ENCODE peak calls at places on chromosome 11, in six cellular contexts. One of them, this sample, is unnamed.

GRCh38 chr11:28346209-28346608 is 238.0 kb downstream of the METTL15 start:
- DNase-seq in GM23338: no peak
- DNase-seq in HCT116: no peak
- DNase-seq in hepatocyte: no peak
- DNase-seq in PC-3: peak
- DNase-seq in neural progenitor cell: no peak
- DNase-seq in this sample: no peak

GRCh38 chr11:73237471-73238290 is 19.6 kb downstream of the P2RY2 start:
- DNase-seq in PC-3: no peak
- DNase-seq in HCT116: no peak
- DNase-seq in GM23338: no peak
- DNase-seq in neural progenitor cell: no peak
- DNase-seq in hepatocyte: no peak
- DNase-seq in this sample: no peak

GRCh38 chr11:69887330-69887729 is 68.1 kb upstream of the FGF3 start:
- DNase-seq in GM23338: no peak
- DNase-seq in HCT116: no peak
- DNase-seq in neural progenitor cell: no peak
- DNase-seq in PC-3: no peak
- DNase-seq in hepatocyte: no peak
- DNase-seq in this sample: no peak

GRCh38 chr11:32326522-32326921 is 108.8 kb downstream of the WT1 start:
- DNase-seq in hepatocyte: no peak
- DNase-seq in GM23338: no peak
- DNase-seq in PC-3: no peak
- DNase-seq in neural progenitor cell: no peak
- DNase-seq in HCT116: no peak
- DNase-seq in this sample: no peak

GRCh38 chr11:1112351-1113191 is 37.9 kb downstream of the MUC2 start:
- DNase-seq in GM23338: no peak
- DNase-seq in neural progenitor cell: no peak
- DNase-seq in PC-3: no peak
- DNase-seq in hepatocyte: no peak
- DNase-seq in HCT116: no peak
- DNase-seq in this sample: peak

GRCh38 chr11:67352546-67353316 is 615 bp downstream of the POLD4 start:
- DNase-seq in GM23338: peak
- DNase-seq in neural progenitor cell: no peak
- DNase-seq in PC-3: peak
- DNase-seq in HCT116: no peak
- DNase-seq in hepatocyte: peak
- DNase-seq in this sample: peak

GRCh38 chr11:31173926-31174680 is 195.4 kb downstream of the DCDC1 start:
- DNase-seq in HCT116: no peak
- DNase-seq in hepatocyte: no peak
- DNase-seq in neural progenitor cell: no peak
- DNase-seq in GM23338: no peak
- DNase-seq in PC-3: no peak
- DNase-seq in this sample: no peak

GRCh38 chr11:130785376-130786110 is 130.7 kb downstream of the SNX19 start:
- DNase-seq in GM23338: peak
- DNase-seq in HCT116: no peak
- DNase-seq in neural progenitor cell: peak
- DNase-seq in hepatocyte: no peak
- DNase-seq in PC-3: peak
- DNase-seq in this sample: peak

GRCh38 chr11:72239849-72240460 is 4.0 kb downstream of the PHOX2A start:
- DNase-seq in HCT116: no peak
- DNase-seq in GM23338: peak
- DNase-seq in neural progenitor cell: peak
- DNase-seq in hepatocyte: peak
- DNase-seq in PC-3: peak
- DNase-seq in this sample: no peak

GRCh38 chr11:17148536-17148935 is 59.2 kb downstream of the PIK3C2A start:
- DNase-seq in neural progenitor cell: no peak
- DNase-seq in GM23338: no peak
- DNase-seq in hepatocyte: no peak
- DNase-seq in PC-3: peak
- DNase-seq in HCT116: no peak
- DNase-seq in this sample: no peak

GRCh38 chr11:133504906-133505305 is 27.4 kb downstream of the OPCML start:
- DNase-seq in PC-3: no peak
- DNase-seq in neural progenitor cell: no peak
- DNase-seq in GM23338: no peak
- DNase-seq in hepatocyte: no peak
- DNase-seq in HCT116: no peak
- DNase-seq in this sample: no peak

GRCh38 chr11:46352063-46352841 is 5.0 kb downstream of the DGKZ start:
- DNase-seq in hepatocyte: peak
- DNase-seq in PC-3: peak
- DNase-seq in HCT116: no peak
- DNase-seq in GM23338: peak
- DNase-seq in neural progenitor cell: peak
- DNase-seq in this sample: peak

GRCh38 chr11:117574551-117574950 is 222.5 kb downstream of the DSCAML1 start:
- DNase-seq in neural progenitor cell: no peak
- DNase-seq in PC-3: no peak
- DNase-seq in GM23338: no peak
- DNase-seq in hepatocyte: no peak
- DNase-seq in HCT116: no peak
- DNase-seq in this sample: no peak

GRCh38 chr11:71355266-71355665 is 92.9 kb downstream of the DHCR7 start:
- DNase-seq in PC-3: peak
- DNase-seq in HCT116: no peak
- DNase-seq in neural progenitor cell: no peak
- DNase-seq in GM23338: no peak
- DNase-seq in hepatocyte: no peak
- DNase-seq in this sample: no peak

GRCh38 chr11:61126266-61126665 is 24.0 kb downstream of the CD5 start:
- DNase-seq in HCT116: no peak
- DNase-seq in neural progenitor cell: peak
- DNase-seq in hepatocyte: no peak
- DNase-seq in GM23338: no peak
- DNase-seq in PC-3: no peak
- DNase-seq in this sample: no peak

GRCh38 chr11:16226245-16226644 is 130.1 kb downstream of the SOX6 start:
- DNase-seq in hepatocyte: peak
- DNase-seq in PC-3: peak
- DNase-seq in HCT116: no peak
- DNase-seq in GM23338: no peak
- DNase-seq in neural progenitor cell: no peak
- DNase-seq in this sample: no peak

GRCh38 chr11:95082576-95083001 is 7.1 kb upstream of the ENDOD1 start:
- DNase-seq in hepatocyte: no peak
- DNase-seq in PC-3: no peak
- DNase-seq in GM23338: no peak
- DNase-seq in neural progenitor cell: no peak
- DNase-seq in HCT116: no peak
- DNase-seq in this sample: no peak

GRCh38 chr11:72381584-72382090 is 52.7 kb downstream of the CLPB start:
- DNase-seq in HCT116: no peak
- DNase-seq in PC-3: no peak
- DNase-seq in hepatocyte: no peak
- DNase-seq in neural progenitor cell: no peak
- DNase-seq in GM23338: no peak
- DNase-seq in this sample: no peak

GRCh38 chr11:81237139-81237538 is 1496.5 kb downstream of the FAM181B start:
- DNase-seq in PC-3: peak
- DNase-seq in neural progenitor cell: peak
- DNase-seq in GM23338: peak
- DNase-seq in hepatocyte: peak
- DNase-seq in HCT116: no peak
- DNase-seq in this sample: peak

DNA sequence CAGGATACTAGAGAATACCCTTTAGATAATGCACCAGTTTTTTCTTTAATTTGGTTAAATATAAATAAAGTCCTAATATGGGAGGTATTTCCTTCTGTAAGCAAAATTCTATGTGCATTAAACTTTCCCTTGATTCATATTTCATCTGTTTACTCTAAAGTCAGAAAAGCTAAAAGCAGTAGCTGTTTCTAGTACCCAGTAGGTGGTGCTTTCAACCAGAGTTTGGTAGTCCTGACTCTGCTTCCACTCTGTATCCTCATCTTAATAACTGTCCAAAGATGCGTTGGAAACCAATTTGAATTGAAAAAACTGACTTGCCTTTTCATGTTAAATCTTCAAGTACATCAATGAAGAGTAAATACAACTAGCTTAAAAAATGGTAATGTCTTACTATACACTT is 1065.2 kb downstream of the JRKL start:
- DNase-seq in PC-3: peak
- DNase-seq in GM23338: peak
- DNase-seq in HCT116: no peak
- DNase-seq in hepatocyte: peak
- DNase-seq in neural progenitor cell: peak
- DNase-seq in this sample: no peak
- TF ChIP-seq CTCF in PC-3: peak
- TF ChIP-seq CTCF in GM23338: peak
- TF ChIP-seq CTCF in HCT116: no peak
- TF ChIP-seq CTCF in hepatocyte: peak
- TF ChIP-seq CTCF in neural progenitor cell: peak
- TF ChIP-seq CTCF in this sample: peak

GRCh38 chr11:65872555-65873279 is at the start of gene EFEMP2:
- DNase-seq in HCT116: no peak
- DNase-seq in neural progenitor cell: peak
- DNase-seq in GM23338: no peak
- DNase-seq in hepatocyte: peak
- DNase-seq in PC-3: no peak
- DNase-seq in this sample: no peak
- TF ChIP-seq EZH2phosphoT487 in HCT116: no peak
- TF ChIP-seq EZH2phosphoT487 in neural progenitor cell: no peak
- TF ChIP-seq EZH2phosphoT487 in GM23338: no peak
- TF ChIP-seq EZH2phosphoT487 in hepatocyte: no peak
- TF ChIP-seq EZH2phosphoT487 in PC-3: no peak
- TF ChIP-seq EZH2phosphoT487 in this sample: no peak

GRCh38 chr11:121654506-121655480 is 202.0 kb upstream of the SORL1-AS1 start:
- DNase-seq in HCT116: no peak
- DNase-seq in neural progenitor cell: no peak
- DNase-seq in GM23338: no peak
- DNase-seq in PC-3: peak
- DNase-seq in hepatocyte: peak
- DNase-seq in this sample: no peak

GRCh38 chr11:121650520-121651266 is 197.9 kb upstream of the SORL1-AS1 start:
- DNase-seq in GM23338: no peak
- DNase-seq in neural progenitor cell: no peak
- DNase-seq in PC-3: no peak
- DNase-seq in HCT116: no peak
- DNase-seq in hepatocyte: no peak
- DNase-seq in this sample: no peak

GRCh38 chr11:121651267-121651625 is 198.5 kb upstream of the SORL1-AS1 start:
- DNase-seq in PC-3: no peak
- DNase-seq in hepatocyte: no peak
- DNase-seq in HCT116: no peak
- DNase-seq in GM23338: no peak
- DNase-seq in neural progenitor cell: no peak
- DNase-seq in this sample: no peak

GRCh38 chr11:121655481-121656332 is 202.9 kb upstream of the SORL1-AS1 start:
- DNase-seq in GM23338: peak
- DNase-seq in PC-3: peak
- DNase-seq in neural progenitor cell: peak
- DNase-seq in hepatocyte: peak
- DNase-seq in HCT116: peak
- DNase-seq in this sample: peak

DNA sequence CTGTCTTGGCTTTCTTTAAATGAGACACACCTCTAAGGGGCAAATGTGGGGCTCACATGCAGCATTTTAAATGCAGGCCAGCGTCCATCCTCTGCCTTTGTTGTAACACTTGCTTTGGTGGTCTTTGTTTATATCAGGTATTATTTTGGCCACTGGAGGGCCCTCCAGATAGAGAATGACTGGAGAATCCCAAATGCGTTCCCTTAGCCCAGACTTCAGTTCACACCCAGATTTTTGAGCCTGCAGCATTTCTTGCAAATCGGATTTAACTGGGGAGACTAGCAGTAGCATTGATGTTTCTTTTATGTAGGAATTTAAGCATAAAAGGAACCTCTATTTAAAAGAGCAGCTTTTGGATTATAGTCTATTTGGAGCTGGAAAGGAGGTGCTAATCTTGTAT is 200.2 kb upstream of the SORL1-AS1 start:
- DNase-seq in HCT116: no peak
- DNase-seq in PC-3: peak
- DNase-seq in hepatocyte: peak
- DNase-seq in GM23338: peak
- DNase-seq in neural progenitor cell: peak
- DNase-seq in this sample: peak
- TF ChIP-seq CTCF in HCT116: peak
- TF ChIP-seq CTCF in PC-3: peak
- TF ChIP-seq CTCF in hepatocyte: peak
- TF ChIP-seq CTCF in GM23338: peak
- TF ChIP-seq CTCF in neural progenitor cell: peak
- TF ChIP-seq CTCF in this sample: peak

GRCh38 chr11:2674681-2675131 is 25.1 kb downstream of the KCNQ1OT1 start:
- DNase-seq in hepatocyte: no peak
- DNase-seq in PC-3: no peak
- DNase-seq in neural progenitor cell: peak
- DNase-seq in HCT116: no peak
- DNase-seq in GM23338: peak
- DNase-seq in this sample: no peak
- TF ChIP-seq EZH2phosphoT487 in hepatocyte: no peak
- TF ChIP-seq EZH2phosphoT487 in PC-3: no peak
- TF ChIP-seq EZH2phosphoT487 in neural progenitor cell: no peak
- TF ChIP-seq EZH2phosphoT487 in HCT116: no peak
- TF ChIP-seq EZH2phosphoT487 in GM23338: no peak
- TF ChIP-seq EZH2phosphoT487 in this sample: no peak

DNA sequence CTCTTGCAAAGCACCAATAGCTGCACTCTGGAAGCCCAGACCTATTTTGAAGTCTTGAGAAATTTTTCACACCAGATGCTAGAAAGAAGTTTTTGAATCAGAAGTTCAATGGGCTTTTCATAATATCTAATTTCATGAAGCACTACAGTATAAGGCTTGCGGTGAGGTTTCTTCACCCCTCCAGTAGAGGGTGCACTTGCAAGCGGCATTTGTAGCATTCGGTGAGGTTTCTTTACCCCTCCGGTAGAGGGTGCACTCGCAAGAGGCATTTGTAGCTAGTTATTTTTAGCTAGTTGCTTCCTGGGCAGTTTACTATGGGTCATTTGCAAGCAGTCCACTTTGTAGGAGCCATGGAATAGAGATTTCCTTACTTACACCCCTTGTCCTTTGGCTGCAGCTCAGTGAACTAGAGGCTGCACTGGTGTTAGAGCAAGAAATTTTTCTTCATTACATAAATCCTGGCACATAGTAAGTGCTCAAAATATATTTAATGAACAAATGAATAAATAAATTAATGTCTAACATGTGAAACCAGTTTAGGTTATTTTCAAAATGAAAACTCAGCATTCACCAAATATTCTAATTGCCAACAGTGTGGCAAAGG is 7.8 kb upstream of the NOX4 start:
- DNase-seq in HCT116: peak
- DNase-seq in PC-3: peak
- DNase-seq in GM23338: peak
- DNase-seq in hepatocyte: no peak
- DNase-seq in neural progenitor cell: no peak
- DNase-seq in this sample: no peak
- TF ChIP-seq CTCF in HCT116: peak
- TF ChIP-seq CTCF in PC-3: peak
- TF ChIP-seq CTCF in GM23338: peak
- TF ChIP-seq CTCF in hepatocyte: peak
- TF ChIP-seq CTCF in neural progenitor cell: peak
- TF ChIP-seq CTCF in this sample: peak

This sample was measured in OCI-LY7.